ENCODE peak calls at places on chromosome 21, in six cellular contexts. One of them, this sample, is unnamed.

GRCh38 chr21:14787312-14787711 is 241.2 kb upstream of the SAMSN1 start:
- DNase-seq in foreskin fibroblast: no peak
- DNase-seq in heart right ventricle: no peak
- DNase-seq in neural crest cell: no peak
- DNase-seq in mammary epithelial cell: no peak
- DNase-seq in cardiac muscle cell: no peak
- DNase-seq in this sample: no peak

GRCh38 chr21:37130971-37131370 is 57.9 kb downstream of the TTC3 start:
- DNase-seq in neural crest cell: no peak
- DNase-seq in foreskin fibroblast: peak; percentile 10
- DNase-seq in cardiac muscle cell: peak; percentile 53
- DNase-seq in heart right ventricle: no peak
- DNase-seq in mammary epithelial cell: peak; percentile 50
- DNase-seq in this sample: no peak

GRCh38 chr21:45499201-45499750 is 43.0 kb downstream of the SLC19A1 start:
- DNase-seq in heart right ventricle: no peak
- DNase-seq in mammary epithelial cell: no peak
- DNase-seq in foreskin fibroblast: no peak
- DNase-seq in cardiac muscle cell: no peak
- DNase-seq in neural crest cell: no peak
- DNase-seq in this sample: no peak

GRCh38 chr21:28111151-28111619 is 881.5 kb downstream of the LTN1 start:
- DNase-seq in cardiac muscle cell: peak; percentile 98
- DNase-seq in heart right ventricle: peak; percentile 83
- DNase-seq in foreskin fibroblast: peak; percentile 96
- DNase-seq in mammary epithelial cell: no peak
- DNase-seq in neural crest cell: no peak
- DNase-seq in this sample: no peak

GRCh38 chr21:39556176-39556575 is 56.6 kb upstream of the B3GALT5 start:
- DNase-seq in neural crest cell: peak; percentile 56
- DNase-seq in foreskin fibroblast: no peak
- DNase-seq in cardiac muscle cell: no peak
- DNase-seq in heart right ventricle: no peak
- DNase-seq in mammary epithelial cell: no peak
- DNase-seq in this sample: no peak

GRCh38 chr21:43866659-43867331 is 1.8 kb downstream of the AGPAT3 start:
- DNase-seq in foreskin fibroblast: no peak
- DNase-seq in mammary epithelial cell: peak; percentile 44
- DNase-seq in neural crest cell: no peak
- DNase-seq in cardiac muscle cell: no peak
- DNase-seq in heart right ventricle: no peak
- DNase-seq in this sample: no peak

GRCh38 chr21:45511007-45511406 is 31.2 kb downstream of the SLC19A1 start:
- DNase-seq in cardiac muscle cell: no peak
- DNase-seq in mammary epithelial cell: no peak
- DNase-seq in neural crest cell: no peak
- DNase-seq in foreskin fibroblast: no peak
- DNase-seq in heart right ventricle: no peak
- DNase-seq in this sample: no peak

GRCh38 chr21:22355949-22356348 is 1357.7 kb downstream of the NCAM2 start:
- DNase-seq in foreskin fibroblast: no peak
- DNase-seq in cardiac muscle cell: no peak
- DNase-seq in neural crest cell: no peak
- DNase-seq in heart right ventricle: no peak
- DNase-seq in mammary epithelial cell: no peak
- DNase-seq in this sample: no peak

GRCh38 chr21:30842990-30843389 is 13.4 kb upstream of the KRTAP7-1 start:
- DNase-seq in heart right ventricle: no peak
- DNase-seq in neural crest cell: no peak
- DNase-seq in cardiac muscle cell: no peak
- DNase-seq in mammary epithelial cell: no peak
- DNase-seq in foreskin fibroblast: no peak
- DNase-seq in this sample: no peak
- TF ChIP-seq CTCF in heart right ventricle: no peak
- TF ChIP-seq CTCF in neural crest cell: peak; percentile 41
- TF ChIP-seq CTCF in cardiac muscle cell: no peak
- TF ChIP-seq CTCF in mammary epithelial cell: no peak
- TF ChIP-seq CTCF in foreskin fibroblast: no peak
- TF ChIP-seq CTCF in this sample: no peak

DNA sequence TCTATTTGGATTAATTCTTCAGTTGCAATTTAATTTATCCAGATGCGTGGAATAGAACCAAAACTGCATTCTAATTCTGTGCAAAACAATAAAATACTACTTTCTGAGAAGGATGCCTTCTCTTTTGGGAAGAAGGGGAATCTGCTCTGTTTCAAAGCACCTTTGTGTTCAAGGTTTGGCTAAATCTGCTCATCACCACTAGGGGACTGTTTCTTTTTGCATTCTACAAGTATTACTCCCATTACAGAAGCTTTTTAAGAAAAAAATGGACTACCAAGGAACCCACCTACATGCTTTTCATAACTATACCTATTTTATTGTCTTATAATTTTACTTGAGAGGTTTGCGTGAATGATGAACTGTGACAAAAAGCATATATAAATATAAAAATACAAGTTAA is 18.2 kb downstream of the MRPS6 start:
- DNase-seq in cardiac muscle cell: peak; percentile 11
- DNase-seq in mammary epithelial cell: no peak
- DNase-seq in heart right ventricle: no peak
- DNase-seq in neural crest cell: no peak
- DNase-seq in foreskin fibroblast: no peak
- DNase-seq in this sample: no peak
- TF ChIP-seq CTCF in cardiac muscle cell: peak; percentile 45
- TF ChIP-seq CTCF in mammary epithelial cell: peak; percentile 38
- TF ChIP-seq CTCF in heart right ventricle: peak; percentile 23
- TF ChIP-seq CTCF in neural crest cell: peak; percentile 55
- TF ChIP-seq CTCF in foreskin fibroblast: peak; percentile 39
- TF ChIP-seq CTCF in this sample: no peak

GRCh38 chr21:26138615-26139257 is 31.8 kb downstream of the APP start:
- DNase-seq in neural crest cell: no peak
- DNase-seq in foreskin fibroblast: peak; percentile 27
- DNase-seq in heart right ventricle: no peak
- DNase-seq in mammary epithelial cell: no peak
- DNase-seq in cardiac muscle cell: no peak
- DNase-seq in this sample: no peak
- TF ChIP-seq CTCF in neural crest cell: no peak
- TF ChIP-seq CTCF in foreskin fibroblast: no peak
- TF ChIP-seq CTCF in heart right ventricle: no peak
- TF ChIP-seq CTCF in mammary epithelial cell: no peak
- TF ChIP-seq CTCF in cardiac muscle cell: no peak
- TF ChIP-seq CTCF in this sample: no peak

GRCh38 chr21:35138665-35139381 is 89.7 kb upstream of the RUNX1 start:
- DNase-seq in cardiac muscle cell: peak; percentile 79
- DNase-seq in neural crest cell: no peak
- DNase-seq in foreskin fibroblast: peak; percentile 54
- DNase-seq in mammary epithelial cell: peak; percentile 100
- DNase-seq in heart right ventricle: no peak
- DNase-seq in this sample: no peak
- TF ChIP-seq CTCF in cardiac muscle cell: no peak
- TF ChIP-seq CTCF in neural crest cell: no peak
- TF ChIP-seq CTCF in foreskin fibroblast: no peak
- TF ChIP-seq CTCF in mammary epithelial cell: peak; percentile 26
- TF ChIP-seq CTCF in heart right ventricle: no peak
- TF ChIP-seq CTCF in this sample: no peak

GRCh38 chr21:42360317-42360716 is 6.0 kb downstream of the TFF1 start:
- DNase-seq in foreskin fibroblast: no peak
- DNase-seq in heart right ventricle: no peak
- DNase-seq in cardiac muscle cell: no peak
- DNase-seq in mammary epithelial cell: no peak
- DNase-seq in neural crest cell: no peak
- DNase-seq in this sample: no peak
- TF ChIP-seq CTCF in foreskin fibroblast: no peak
- TF ChIP-seq CTCF in heart right ventricle: no peak
- TF ChIP-seq CTCF in cardiac muscle cell: no peak
- TF ChIP-seq CTCF in mammary epithelial cell: peak; percentile 1
- TF ChIP-seq CTCF in neural crest cell: peak; percentile 16
- TF ChIP-seq CTCF in this sample: no peak

GRCh38 chr21:42079008-42079938 is 8.2 kb downstream of the UMODL1 start:
- DNase-seq in neural crest cell: no peak
- DNase-seq in heart right ventricle: no peak
- DNase-seq in mammary epithelial cell: peak; percentile 53
- DNase-seq in cardiac muscle cell: no peak
- DNase-seq in foreskin fibroblast: no peak
- DNase-seq in this sample: no peak

GRCh38 chr21:42079939-42080787 is 9.0 kb downstream of the UMODL1 start:
- DNase-seq in mammary epithelial cell: no peak
- DNase-seq in neural crest cell: no peak
- DNase-seq in foreskin fibroblast: peak; percentile 18
- DNase-seq in heart right ventricle: no peak
- DNase-seq in cardiac muscle cell: peak; percentile 41
- DNase-seq in this sample: no peak

GRCh38 chr21:42071146-42071737 is at the start of gene UMODL1:
- DNase-seq in neural crest cell: no peak
- DNase-seq in cardiac muscle cell: no peak
- DNase-seq in foreskin fibroblast: no peak
- DNase-seq in heart right ventricle: no peak
- DNase-seq in mammary epithelial cell: no peak
- DNase-seq in this sample: no peak

GRCh38 chr21:42073140-42074099 is 2.3 kb downstream of the UMODL1 start:
- DNase-seq in foreskin fibroblast: no peak
- DNase-seq in mammary epithelial cell: no peak
- DNase-seq in neural crest cell: no peak
- DNase-seq in cardiac muscle cell: no peak
- DNase-seq in heart right ventricle: no peak
- DNase-seq in this sample: no peak

GRCh38 chr21:42075686-42076471 is 4.8 kb downstream of the UMODL1 start:
- DNase-seq in heart right ventricle: no peak
- DNase-seq in foreskin fibroblast: no peak
- DNase-seq in cardiac muscle cell: no peak
- DNase-seq in neural crest cell: no peak
- DNase-seq in mammary epithelial cell: no peak
- DNase-seq in this sample: no peak
- TF ChIP-seq CTCF in heart right ventricle: no peak
- TF ChIP-seq CTCF in foreskin fibroblast: no peak
- TF ChIP-seq CTCF in cardiac muscle cell: no peak
- TF ChIP-seq CTCF in neural crest cell: no peak
- TF ChIP-seq CTCF in mammary epithelial cell: no peak
- TF ChIP-seq CTCF in this sample: no peak

This sample was measured in vagina.